ENCODE peak calls at places on chromosomes 7 and 10, in ten cellular contexts. One of them, this sample, is unnamed.

GRCh38 chr10:60611291-60611747 is 167.0 kb upstream of the CDK1 start:
- DNase-seq in brain microvascular endothelial cell: peak
- DNase-seq in lung: no peak
- DNase-seq in ovary: no peak
- DNase-seq in tibial artery: no peak
- DNase-seq in upper lobe of left lung: no peak
- DNase-seq in HCT116: peak
- DNase-seq in pancreas: no peak
- DNase-seq in IMR-90: peak
- DNase-seq in body of pancreas: no peak
- DNase-seq in this sample: peak

GRCh38 chr10:7408494-7409044 is 2.3 kb downstream of the SFMBT2 start:
- DNase-seq in ovary: peak
- DNase-seq in IMR-90: peak
- DNase-seq in tibial artery: no peak
- DNase-seq in brain microvascular endothelial cell: no peak
- DNase-seq in pancreas: peak
- DNase-seq in upper lobe of left lung: peak
- DNase-seq in HCT116: no peak
- DNase-seq in lung: peak
- DNase-seq in body of pancreas: peak
- DNase-seq in this sample: peak

GRCh38 chr7:19665399-19666008 is 43.3 kb downstream of the POLR1F start:
- DNase-seq in HCT116: peak
- DNase-seq in lung: no peak
- DNase-seq in upper lobe of left lung: no peak
- DNase-seq in IMR-90: peak
- DNase-seq in body of pancreas: no peak
- DNase-seq in brain microvascular endothelial cell: no peak
- DNase-seq in tibial artery: no peak
- DNase-seq in ovary: no peak
- DNase-seq in pancreas: no peak
- DNase-seq in this sample: no peak

GRCh38 chr10:63504145-63504881 is 16.9 kb upstream of the REEP3 start:
- DNase-seq in HCT116: no peak
- DNase-seq in tibial artery: no peak
- DNase-seq in IMR-90: no peak
- DNase-seq in pancreas: no peak
- DNase-seq in brain microvascular endothelial cell: no peak
- DNase-seq in body of pancreas: no peak
- DNase-seq in upper lobe of left lung: no peak
- DNase-seq in lung: no peak
- DNase-seq in ovary: no peak
- DNase-seq in this sample: no peak

GRCh38 chr7:158541330-158542010 is 46.2 kb downstream of the PTPRN2 start:
- DNase-seq in brain microvascular endothelial cell: no peak
- DNase-seq in IMR-90: no peak
- DNase-seq in pancreas: no peak
- DNase-seq in tibial artery: peak
- DNase-seq in ovary: no peak
- DNase-seq in upper lobe of left lung: no peak
- DNase-seq in body of pancreas: no peak
- DNase-seq in HCT116: no peak
- DNase-seq in lung: no peak
- DNase-seq in this sample: no peak

GRCh38 chr10:44786451-44786850 is 124.7 kb upstream of the TMEM72 start:
- DNase-seq in tibial artery: no peak
- DNase-seq in ovary: peak
- DNase-seq in body of pancreas: peak
- DNase-seq in lung: no peak
- DNase-seq in pancreas: no peak
- DNase-seq in HCT116: no peak
- DNase-seq in brain microvascular endothelial cell: peak
- DNase-seq in upper lobe of left lung: no peak
- DNase-seq in IMR-90: peak
- DNase-seq in this sample: no peak

GRCh38 chr7:76054129-76055120 is 6.5 kb downstream of the MDH2 start:
- DNase-seq in ovary: no peak
- DNase-seq in upper lobe of left lung: peak
- DNase-seq in brain microvascular endothelial cell: peak
- DNase-seq in IMR-90: peak
- DNase-seq in HCT116: no peak
- DNase-seq in body of pancreas: peak
- DNase-seq in lung: no peak
- DNase-seq in tibial artery: no peak
- DNase-seq in pancreas: no peak
- DNase-seq in this sample: no peak

GRCh38 chr10:8402469-8403074 is 348.1 kb downstream of the GATA3 start:
- DNase-seq in HCT116: no peak
- DNase-seq in IMR-90: no peak
- DNase-seq in tibial artery: no peak
- DNase-seq in ovary: no peak
- DNase-seq in brain microvascular endothelial cell: no peak
- DNase-seq in body of pancreas: no peak
- DNase-seq in lung: no peak
- DNase-seq in pancreas: no peak
- DNase-seq in upper lobe of left lung: no peak
- DNase-seq in this sample: no peak

GRCh38 chr10:66782776-66783175 is 143.1 kb upstream of the LRRTM3 start:
- DNase-seq in ovary: no peak
- DNase-seq in tibial artery: no peak
- DNase-seq in pancreas: no peak
- DNase-seq in lung: no peak
- DNase-seq in brain microvascular endothelial cell: no peak
- DNase-seq in HCT116: no peak
- DNase-seq in body of pancreas: no peak
- DNase-seq in IMR-90: peak
- DNase-seq in upper lobe of left lung: no peak
- DNase-seq in this sample: no peak

GRCh38 chr10:132219486-132219885 is 32.7 kb downstream of the DPYSL4 start:
- DNase-seq in pancreas: no peak
- DNase-seq in body of pancreas: no peak
- DNase-seq in ovary: no peak
- DNase-seq in brain microvascular endothelial cell: no peak
- DNase-seq in HCT116: no peak
- DNase-seq in IMR-90: no peak
- DNase-seq in upper lobe of left lung: no peak
- DNase-seq in tibial artery: no peak
- DNase-seq in lung: no peak
- DNase-seq in this sample: no peak

GRCh38 chr7:98870071-98870651 is 347 bp upstream of the TMEM130 start:
- DNase-seq in IMR-90: peak
- DNase-seq in body of pancreas: peak
- DNase-seq in upper lobe of left lung: peak
- DNase-seq in HCT116: no peak
- DNase-seq in pancreas: peak
- DNase-seq in brain microvascular endothelial cell: no peak
- DNase-seq in ovary: no peak
- DNase-seq in tibial artery: peak
- DNase-seq in lung: peak
- DNase-seq in this sample: peak

GRCh38 chr7:66296555-66296954 is 91.4 kb downstream of the TPST1 start:
- DNase-seq in lung: no peak
- DNase-seq in HCT116: no peak
- DNase-seq in pancreas: no peak
- DNase-seq in upper lobe of left lung: no peak
- DNase-seq in body of pancreas: no peak
- DNase-seq in tibial artery: no peak
- DNase-seq in brain microvascular endothelial cell: no peak
- DNase-seq in ovary: no peak
- DNase-seq in IMR-90: peak
- DNase-seq in this sample: no peak

GRCh38 chr7:136293841-136294391 is 316.8 kb upstream of the MTPN start:
- DNase-seq in brain microvascular endothelial cell: no peak
- DNase-seq in body of pancreas: no peak
- DNase-seq in ovary: no peak
- DNase-seq in lung: no peak
- DNase-seq in tibial artery: no peak
- DNase-seq in HCT116: no peak
- DNase-seq in pancreas: no peak
- DNase-seq in IMR-90: no peak
- DNase-seq in upper lobe of left lung: no peak
- DNase-seq in this sample: no peak

GRCh38 chr7:136294977-136295376 is 317.8 kb upstream of the MTPN start:
- DNase-seq in brain microvascular endothelial cell: no peak
- DNase-seq in pancreas: no peak
- DNase-seq in HCT116: no peak
- DNase-seq in upper lobe of left lung: no peak
- DNase-seq in tibial artery: no peak
- DNase-seq in ovary: no peak
- DNase-seq in body of pancreas: no peak
- DNase-seq in IMR-90: no peak
- DNase-seq in lung: no peak
- DNase-seq in this sample: no peak

GRCh38 chr7:136292365-136292764 is 315.2 kb upstream of the MTPN start:
- DNase-seq in pancreas: no peak
- DNase-seq in IMR-90: no peak
- DNase-seq in tibial artery: no peak
- DNase-seq in lung: no peak
- DNase-seq in brain microvascular endothelial cell: no peak
- DNase-seq in HCT116: no peak
- DNase-seq in ovary: no peak
- DNase-seq in body of pancreas: no peak
- DNase-seq in upper lobe of left lung: no peak
- DNase-seq in this sample: no peak

DNA sequence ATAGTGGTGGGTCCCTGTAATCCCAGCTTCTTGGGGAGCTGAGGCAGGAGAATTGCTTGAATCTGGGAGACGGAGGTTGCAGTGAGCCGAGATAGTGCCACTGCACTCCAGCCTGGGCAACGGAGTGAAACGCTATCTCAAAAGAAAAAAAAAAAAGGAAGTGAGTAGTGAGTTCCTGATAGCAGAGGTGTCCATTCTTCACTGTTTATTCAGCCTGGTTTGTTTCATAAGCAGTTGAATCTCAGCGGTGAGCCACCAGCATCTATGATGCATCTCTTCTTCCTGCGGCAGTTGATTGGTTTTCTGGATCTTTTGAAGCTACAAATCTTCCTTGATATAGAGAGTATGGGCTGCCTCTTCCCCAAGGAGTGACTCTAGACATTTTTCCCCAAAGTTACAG is 316.1 kb upstream of the MTPN start:
- DNase-seq in lung: no peak
- DNase-seq in body of pancreas: no peak
- DNase-seq in brain microvascular endothelial cell: no peak
- DNase-seq in tibial artery: no peak
- DNase-seq in IMR-90: no peak
- DNase-seq in ovary: no peak
- DNase-seq in pancreas: no peak
- DNase-seq in upper lobe of left lung: no peak
- DNase-seq in HCT116: no peak
- DNase-seq in this sample: no peak
- H3K27ac ChIP-seq in lung: no peak
- H3K27ac ChIP-seq in body of pancreas: no peak
- H3K27ac ChIP-seq in brain microvascular endothelial cell: no peak
- H3K27ac ChIP-seq in tibial artery: no peak
- H3K27ac ChIP-seq in IMR-90: no peak
- H3K27ac ChIP-seq in ovary: no peak
- H3K27ac ChIP-seq in pancreas: no peak
- H3K27ac ChIP-seq in upper lobe of left lung: no peak
- H3K27ac ChIP-seq in HCT116: no peak
- H3K27ac ChIP-seq in this sample: no peak

GRCh38 chr7:103609778-103610177 is 163.8 kb upstream of the SLC26A5 start:
- DNase-seq in upper lobe of left lung: no peak
- DNase-seq in pancreas: no peak
- DNase-seq in HCT116: no peak
- DNase-seq in tibial artery: no peak
- DNase-seq in IMR-90: no peak
- DNase-seq in ovary: no peak
- DNase-seq in lung: no peak
- DNase-seq in body of pancreas: no peak
- DNase-seq in brain microvascular endothelial cell: no peak
- DNase-seq in this sample: no peak

DNA sequence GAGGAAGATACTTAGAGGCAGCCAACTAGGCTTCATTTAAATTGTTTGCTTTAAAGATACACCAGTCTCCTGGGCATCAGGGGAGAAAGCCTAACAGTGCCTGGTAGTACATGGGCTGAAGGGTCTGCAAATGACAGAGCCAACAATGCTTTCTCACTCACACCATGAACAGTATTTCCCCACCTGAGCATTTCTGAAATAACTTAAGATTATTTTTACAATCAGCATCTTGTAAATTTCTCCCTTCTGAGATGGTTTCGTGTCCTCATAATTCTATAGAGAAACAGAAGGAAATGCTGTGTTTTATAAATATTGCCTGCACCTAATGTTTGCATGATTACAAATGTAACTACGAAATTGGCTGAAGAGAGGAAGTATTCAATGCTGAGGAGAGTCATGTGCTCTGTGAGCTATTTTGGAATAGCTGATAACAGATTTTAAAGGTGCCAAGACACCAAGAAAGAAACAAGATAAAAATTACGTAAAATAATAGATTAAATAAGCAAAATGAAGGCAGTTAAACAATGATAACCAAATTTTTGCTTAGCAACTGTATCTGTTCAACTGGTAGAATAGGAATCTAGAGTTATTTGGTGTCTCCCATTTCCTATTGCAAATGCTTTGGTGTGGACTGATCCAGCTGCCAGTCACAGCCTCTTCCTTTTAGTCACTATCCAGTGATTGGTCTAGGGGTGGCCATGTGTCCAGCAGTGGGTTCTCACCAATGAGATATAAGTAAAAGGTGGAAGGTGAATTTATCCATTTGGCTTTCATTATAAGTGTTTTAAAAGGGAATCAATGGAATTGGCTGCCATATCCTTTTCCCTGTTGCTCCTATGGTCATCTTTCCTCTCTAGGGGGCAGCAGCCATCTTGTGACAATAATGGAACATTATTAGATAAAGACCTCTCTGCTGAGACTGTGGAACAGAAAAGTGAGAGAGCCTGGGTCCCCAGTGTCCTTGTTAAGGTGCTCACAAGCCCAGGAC is 167.9 kb upstream of the SLC26A5 start:
- DNase-seq in IMR-90: no peak
- DNase-seq in tibial artery: no peak
- DNase-seq in body of pancreas: no peak
- DNase-seq in ovary: no peak
- DNase-seq in lung: no peak
- DNase-seq in upper lobe of left lung: no peak
- DNase-seq in brain microvascular endothelial cell: peak
- DNase-seq in pancreas: no peak
- DNase-seq in HCT116: no peak
- DNase-seq in this sample: no peak
- TF ChIP-seq CTCF in IMR-90: peak
- TF ChIP-seq CTCF in tibial artery: no peak
- TF ChIP-seq CTCF in body of pancreas: no peak
- TF ChIP-seq CTCF in ovary: no peak
- TF ChIP-seq CTCF in lung: no peak
- TF ChIP-seq CTCF in upper lobe of left lung: no peak
- TF ChIP-seq CTCF in brain microvascular endothelial cell: peak
- TF ChIP-seq CTCF in pancreas: no peak
- TF ChIP-seq CTCF in HCT116: peak
- TF ChIP-seq CTCF in this sample: no peak

GRCh38 chr7:29539471-29539870 is 24.2 kb upstream of the PRR15 start:
- DNase-seq in IMR-90: no peak
- DNase-seq in upper lobe of left lung: no peak
- DNase-seq in pancreas: no peak
- DNase-seq in tibial artery: no peak
- DNase-seq in HCT116: no peak
- DNase-seq in ovary: no peak
- DNase-seq in body of pancreas: no peak
- DNase-seq in lung: no peak
- DNase-seq in brain microvascular endothelial cell: no peak
- DNase-seq in this sample: no peak
- H3K4me3 ChIP-seq in IMR-90: no peak
- H3K4me3 ChIP-seq in upper lobe of left lung: no peak
- H3K4me3 ChIP-seq in pancreas: no peak
- H3K4me3 ChIP-seq in tibial artery: no peak
- H3K4me3 ChIP-seq in HCT116: no peak
- H3K4me3 ChIP-seq in ovary: no peak
- H3K4me3 ChIP-seq in body of pancreas: no peak
- H3K4me3 ChIP-seq in lung: no peak
- H3K4me3 ChIP-seq in brain microvascular endothelial cell: no peak
- H3K4me3 ChIP-seq in this sample: no peak

GRCh38 chr10:35132727-35133126 is 6.1 kb downstream of the CREM start:
- DNase-seq in body of pancreas: no peak
- DNase-seq in brain microvascular endothelial cell: no peak
- DNase-seq in ovary: no peak
- DNase-seq in upper lobe of left lung: no peak
- DNase-seq in IMR-90: no peak
- DNase-seq in tibial artery: no peak
- DNase-seq in pancreas: no peak
- DNase-seq in lung: no peak
- DNase-seq in HCT116: no peak
- DNase-seq in this sample: no peak
- H3K27ac ChIP-seq in body of pancreas: no peak
- H3K27ac ChIP-seq in brain microvascular endothelial cell: no peak
- H3K27ac ChIP-seq in ovary: no peak
- H3K27ac ChIP-seq in upper lobe of left lung: no peak
- H3K27ac ChIP-seq in IMR-90: no peak
- H3K27ac ChIP-seq in tibial artery: no peak
- H3K27ac ChIP-seq in pancreas: no peak
- H3K27ac ChIP-seq in lung: no peak
- H3K27ac ChIP-seq in HCT116: no peak
- H3K27ac ChIP-seq in this sample: no peak